ENCODE peak calls at places on chromosomes 3 and 15, in five cellular contexts. One of them, this sample, is unnamed.

GRCh38 chr15:40246496-40247275 is 7.8 kb downstream of the PAK6 start:
- DNase-seq in cardiac fibroblast: no peak
- DNase-seq in BJ: no peak
- DNase-seq in stimulated activated CD4-positive, alpha-beta T cell treated with anti-CD3 and anti-CD28 coated beads, Interleukin-2, amount 100 ng/mL, for 48 hours: no peak
- DNase-seq in sigmoid colon: peak; percentile 56
- DNase-seq in this sample: no peak

GRCh38 chr15:71821547-71822129 is 11.3 kb downstream of the NR2E3 start:
- DNase-seq in cardiac fibroblast: no peak
- DNase-seq in stimulated activated CD4-positive, alpha-beta T cell treated with anti-CD3 and anti-CD28 coated beads, Interleukin-2, amount 100 ng/mL, for 48 hours: no peak
- DNase-seq in BJ: no peak
- DNase-seq in sigmoid colon: no peak
- DNase-seq in this sample: no peak

GRCh38 chr3:69698728-69699127 is 40.5 kb upstream of the MITF start:
- DNase-seq in stimulated activated CD4-positive, alpha-beta T cell treated with anti-CD3 and anti-CD28 coated beads, Interleukin-2, amount 100 ng/mL, for 48 hours: no peak
- DNase-seq in sigmoid colon: no peak
- DNase-seq in BJ: no peak
- DNase-seq in cardiac fibroblast: peak; percentile 41
- DNase-seq in this sample: no peak

GRCh38 chr15:22902046-22902445 is 63.6 kb downstream of the NIPA2 start:
- DNase-seq in cardiac fibroblast: no peak
- DNase-seq in stimulated activated CD4-positive, alpha-beta T cell treated with anti-CD3 and anti-CD28 coated beads, Interleukin-2, amount 100 ng/mL, for 48 hours: no peak
- DNase-seq in BJ: no peak
- DNase-seq in sigmoid colon: no peak
- DNase-seq in this sample: no peak

GRCh38 chr3:48960841-48961413 is 29.1 kb upstream of the P4HTM start:
- DNase-seq in cardiac fibroblast: peak; percentile 66
- DNase-seq in stimulated activated CD4-positive, alpha-beta T cell treated with anti-CD3 and anti-CD28 coated beads, Interleukin-2, amount 100 ng/mL, for 48 hours: no peak
- DNase-seq in BJ: no peak
- DNase-seq in sigmoid colon: no peak
- DNase-seq in this sample: no peak

GRCh38 chr3:143627336-143627735 is 220.9 kb downstream of the SLC9A9 start:
- DNase-seq in sigmoid colon: no peak
- DNase-seq in cardiac fibroblast: peak; percentile 64
- DNase-seq in BJ: no peak
- DNase-seq in stimulated activated CD4-positive, alpha-beta T cell treated with anti-CD3 and anti-CD28 coated beads, Interleukin-2, amount 100 ng/mL, for 48 hours: peak; percentile 17
- DNase-seq in this sample: no peak

GRCh38 chr3:109278546-109278945 is 37.8 kb downstream of the DPPA2 start:
- DNase-seq in sigmoid colon: no peak
- DNase-seq in stimulated activated CD4-positive, alpha-beta T cell treated with anti-CD3 and anti-CD28 coated beads, Interleukin-2, amount 100 ng/mL, for 48 hours: no peak
- DNase-seq in BJ: no peak
- DNase-seq in cardiac fibroblast: no peak
- DNase-seq in this sample: no peak

GRCh38 chr3:85571835-85572234 is 613.0 kb downstream of the CADM2 start:
- DNase-seq in stimulated activated CD4-positive, alpha-beta T cell treated with anti-CD3 and anti-CD28 coated beads, Interleukin-2, amount 100 ng/mL, for 48 hours: no peak
- DNase-seq in cardiac fibroblast: peak; percentile 67
- DNase-seq in sigmoid colon: no peak
- DNase-seq in BJ: no peak
- DNase-seq in this sample: no peak

This sample was measured in esophagus squamous epithelium.